ENCODE peak calls at places on chromosomes 16 and 17, in six cellular contexts. One of them, this sample, is unnamed.

GRCh38 chr17:16282522-16282921 is 65.5 kb downstream of the PIGL start:
- DNase-seq in colonic mucosa: no peak
- DNase-seq in HCEC 1CT: peak; percentile 91
- DNase-seq in CD4-positive, CD25-positive, alpha-beta regulatory T cell: no peak
- DNase-seq in NCI-H2107: no peak
- DNase-seq in NCI-H345: no peak
- DNase-seq in this sample: no peak

GRCh38 chr16:68642436-68643064 is 2.6 kb upstream of the CDH3 start:
- DNase-seq in colonic mucosa: no peak
- DNase-seq in HCEC 1CT: no peak
- DNase-seq in CD4-positive, CD25-positive, alpha-beta regulatory T cell: no peak
- DNase-seq in NCI-H2107: peak; percentile 3
- DNase-seq in NCI-H345: peak; percentile 44
- DNase-seq in this sample: no peak

GRCh38 chr17:50055055-50055425 is 870 bp upstream of the ITGA3 start:
- DNase-seq in colonic mucosa: peak; percentile 87
- DNase-seq in HCEC 1CT: no peak
- DNase-seq in CD4-positive, CD25-positive, alpha-beta regulatory T cell: peak; percentile 12
- DNase-seq in NCI-H2107: peak; percentile 73
- DNase-seq in NCI-H345: peak; percentile 90
- DNase-seq in this sample: peak; percentile 89

GRCh38 chr17:1216209-1216937 is 36.6 kb upstream of the ABR start:
- DNase-seq in colonic mucosa: no peak
- DNase-seq in HCEC 1CT: no peak
- DNase-seq in CD4-positive, CD25-positive, alpha-beta regulatory T cell: no peak
- DNase-seq in NCI-H2107: no peak
- DNase-seq in NCI-H345: no peak
- DNase-seq in this sample: peak; percentile 79

GRCh38 chr17:3965123-3965800 is 1.0 kb upstream of the ATP2A3 start:
- DNase-seq in colonic mucosa: peak; percentile 94
- DNase-seq in HCEC 1CT: peak; percentile 34
- DNase-seq in CD4-positive, CD25-positive, alpha-beta regulatory T cell: peak; percentile 68
- DNase-seq in NCI-H2107: peak; percentile 36
- DNase-seq in NCI-H345: peak; percentile 80
- DNase-seq in this sample: peak; percentile 92

GRCh38 chr16:11088432-11088794 is 144.0 kb downstream of the CLEC16A start:
- DNase-seq in colonic mucosa: no peak
- DNase-seq in HCEC 1CT: no peak
- DNase-seq in CD4-positive, CD25-positive, alpha-beta regulatory T cell: no peak
- DNase-seq in NCI-H2107: no peak
- DNase-seq in NCI-H345: no peak
- DNase-seq in this sample: no peak

GRCh38 chr17:43532581-43532980 is 13.6 kb downstream of the ETV4 start:
- DNase-seq in colonic mucosa: peak; percentile 81
- DNase-seq in HCEC 1CT: no peak
- DNase-seq in CD4-positive, CD25-positive, alpha-beta regulatory T cell: no peak
- DNase-seq in NCI-H2107: no peak
- DNase-seq in NCI-H345: no peak
- DNase-seq in this sample: no peak

GRCh38 chr17:75771334-75772281 is 6.6 kb upstream of the GALK1 start:
- DNase-seq in colonic mucosa: no peak
- DNase-seq in HCEC 1CT: peak; percentile 35
- DNase-seq in CD4-positive, CD25-positive, alpha-beta regulatory T cell: no peak
- DNase-seq in NCI-H2107: no peak
- DNase-seq in NCI-H345: no peak
- DNase-seq in this sample: no peak

GRCh38 chr16:66894948-66895696 is 14.8 kb downstream of the PDP2 start:
- DNase-seq in colonic mucosa: peak; percentile 86
- DNase-seq in HCEC 1CT: peak; percentile 62
- DNase-seq in CD4-positive, CD25-positive, alpha-beta regulatory T cell: peak; percentile 50
- DNase-seq in NCI-H2107: peak; percentile 26
- DNase-seq in NCI-H345: peak; percentile 7
- DNase-seq in this sample: peak; percentile 87

GRCh38 chr16:27843800-27844199 is 219.7 kb downstream of the GSG1L start:
- DNase-seq in colonic mucosa: no peak
- DNase-seq in HCEC 1CT: no peak
- DNase-seq in CD4-positive, CD25-positive, alpha-beta regulatory T cell: no peak
- DNase-seq in NCI-H2107: no peak
- DNase-seq in NCI-H345: no peak
- DNase-seq in this sample: no peak

GRCh38 chr17:55672585-55673501 is 49.8 kb downstream of the TMEM100 start:
- DNase-seq in colonic mucosa: no peak
- DNase-seq in HCEC 1CT: peak; percentile 9
- DNase-seq in CD4-positive, CD25-positive, alpha-beta regulatory T cell: no peak
- DNase-seq in NCI-H2107: no peak
- DNase-seq in NCI-H345: no peak
- DNase-seq in this sample: no peak

GRCh38 chr17:77915594-77916021 is 42.9 kb upstream of the TNRC6C start:
- DNase-seq in colonic mucosa: no peak
- DNase-seq in HCEC 1CT: no peak
- DNase-seq in CD4-positive, CD25-positive, alpha-beta regulatory T cell: no peak
- DNase-seq in NCI-H2107: no peak
- DNase-seq in NCI-H345: no peak
- DNase-seq in this sample: no peak

GRCh38 chr17:58279016-58279671 is 1.6 kb downstream of the MPO start:
- DNase-seq in colonic mucosa: no peak
- DNase-seq in HCEC 1CT: no peak
- DNase-seq in CD4-positive, CD25-positive, alpha-beta regulatory T cell: no peak
- DNase-seq in NCI-H2107: no peak
- DNase-seq in NCI-H345: no peak
- DNase-seq in this sample: no peak

GRCh38 chr17:8140058-8140412 is 12.2 kb downstream of the PER1 start:
- DNase-seq in colonic mucosa: peak; percentile 22
- DNase-seq in HCEC 1CT: no peak
- DNase-seq in CD4-positive, CD25-positive, alpha-beta regulatory T cell: peak; percentile 17
- DNase-seq in NCI-H2107: no peak
- DNase-seq in NCI-H345: no peak
- DNase-seq in this sample: no peak

GRCh38 chr17:36850794-36851193 is 86.5 kb upstream of the LHX1 start:
- DNase-seq in colonic mucosa: no peak
- DNase-seq in HCEC 1CT: peak; percentile 83
- DNase-seq in CD4-positive, CD25-positive, alpha-beta regulatory T cell: no peak
- DNase-seq in NCI-H2107: no peak
- DNase-seq in NCI-H345: no peak
- DNase-seq in this sample: no peak

GRCh38 chr17:45096141-45096540 is 35.0 kb downstream of the NMT1 start:
- DNase-seq in colonic mucosa: no peak
- DNase-seq in HCEC 1CT: peak; percentile 43
- DNase-seq in CD4-positive, CD25-positive, alpha-beta regulatory T cell: no peak
- DNase-seq in NCI-H2107: no peak
- DNase-seq in NCI-H345: no peak
- DNase-seq in this sample: no peak

GRCh38 chr17:16463341-16464000 is 28.5 kb downstream of the LRRC75A start:
- DNase-seq in colonic mucosa: peak; percentile 93
- DNase-seq in HCEC 1CT: no peak
- DNase-seq in CD4-positive, CD25-positive, alpha-beta regulatory T cell: no peak
- DNase-seq in NCI-H2107: peak; percentile 32
- DNase-seq in NCI-H345: no peak
- DNase-seq in this sample: peak; percentile 91

GRCh38 chr16:87173294-87173883 is 143.8 kb downstream of the C16orf95 start:
- DNase-seq in colonic mucosa: no peak
- DNase-seq in HCEC 1CT: no peak
- DNase-seq in CD4-positive, CD25-positive, alpha-beta regulatory T cell: no peak
- DNase-seq in NCI-H2107: no peak
- DNase-seq in NCI-H345: no peak
- DNase-seq in this sample: no peak

GRCh38 chr16:30063893-30064745 is 1.4 kb upstream of the ALDOA start:
- DNase-seq in colonic mucosa: peak; percentile 81
- DNase-seq in HCEC 1CT: peak; percentile 50
- DNase-seq in CD4-positive, CD25-positive, alpha-beta regulatory T cell: peak; percentile 75
- DNase-seq in NCI-H2107: peak; percentile 51
- DNase-seq in NCI-H345: peak; percentile 74
- DNase-seq in this sample: peak; percentile 92